ENCODE peak calls at places on chromosome 4, in four cellular contexts. L is hepatocyte; F is lower lobe of right lung; K is CD8-positive, alpha-beta memory T cell. S is an unnamed sample. For H3K9me3, the result is how much of the 10 kb centered on the place peaks cover.

GRCh38 chr4:112448211-112448745 is 67.7 kb downstream of the NEUROG2 start:
- DNase-seq in F (no peak), L (no peak), K (no peak), S (peak)

GRCh38 chr4:183504930-183505555 is at the start of gene ING2:
- DNase-seq in L (peak), F (no peak), K (no peak), S (peak)

GRCh38 chr4:151117371-151117962 is 18.0 kb downstream of the RPS3A start:
- DNase-seq in F (no peak), K (peak), L (peak), S (peak)

GRCh38 chr4:173736840-173737239 is 206.8 kb upstream of the HAND2 start:
- DNase-seq in L (no peak), F (no peak), K (no peak), S (peak)

GRCh38 chr4:8319731-8320385 is 50.3 kb downstream of the HTRA3 start:
- DNase-seq in F (peak), K (no peak), L (no peak), S (no peak)

GRCh38 chr4:7358100-7358735 is 76.5 kb downstream of the PSAPL1 start:
- DNase-seq in L (peak), F (no peak), K (no peak), S (peak)

GRCh38 chr4:8248091-8248490 is 21.5 kb upstream of the HTRA3 start:
- DNase-seq in K (no peak), L (no peak), F (no peak), S (peak)

GRCh38 chr4:37068580-37068979 is 176.0 kb upstream of the NWD2 start:
- DNase-seq in L (no peak), F (no peak), K (no peak), S (no peak)

GRCh38 chr4:105232374-105232773 is 85.7 kb downstream of the TET2 start:
- DNase-seq in F (no peak), L (no peak), K (no peak), S (peak)

GRCh38 chr4:8332038-8332857 is 62.7 kb downstream of the HTRA3 start:
- DNase-seq in L (no peak), F (peak), K (no peak), S (no peak)

GRCh38 chr4:183816882-183817509 is 88.1 kb upstream of the STOX2 start:
- DNase-seq in K (no peak), F (no peak), L (no peak), S (no peak)

GRCh38 chr4:20127626-20128025 is 124.1 kb upstream of the SLIT2 start:
- DNase-seq in L (no peak), K (no peak), F (no peak), S (peak)

GRCh38 chr4:183637461-183637860 is 21.5 kb downstream of the RWDD4 start:
- DNase-seq in F (no peak), K (no peak), L (no peak), S (peak)

GRCh38 chr4:98482847-98483806 is 175.3 kb downstream of the TSPAN5 start:
- DNase-seq in L (no peak), K (no peak), F (no peak), S (peak)

GRCh38 chr4:20356565-20356964 is 104.9 kb downstream of the SLIT2 start:
- DNase-seq in F (no peak), L (no peak), K (no peak), S (no peak)

GRCh38 chr4:22434895-22435294 is 81.0 kb downstream of the ADGRA3 start:
- DNase-seq in K (no peak), F (no peak), L (peak), S (peak)

GRCh38 chr4:23384741-23385140 is 505.1 kb downstream of the PPARGC1A start:
- DNase-seq in K (no peak), L (no peak), F (no peak), S (no peak)

GRCh38 chr4:100816646-100817045 is 298.8 kb upstream of the EMCN start:
- DNase-seq in L (peak), F (no peak), K (no peak), S (no peak)

GRCh38 chr4:73978886-73979285 is 2.9 kb downstream of the PF4 start:
- DNase-seq in K (no peak), L (peak), F (no peak), S (peak)

GRCh38 chr4:160826339-160826679 is 1337.5 kb downstream of the FSTL5 start:
- DNase-seq in L (no peak), F (no peak), K (no peak), S (no peak)

GRCh38 chr4:180655886-180656285 is 1587.3 kb upstream of the TENM3 start:
- DNase-seq in F (no peak), K (no peak), L (no peak), S (no peak)

GRCh38 chr4:168841682-168842019 is 168.4 kb downstream of the CBR4 start:
- DNase-seq in L (no peak), K (no peak), F (no peak), S (no peak)

GRCh38 chr4:151429957-151430548 is 21.1 kb downstream of the FHIP1A start:
- DNase-seq in L (no peak), K (no peak), F (no peak), S (no peak)

GRCh38 chr4:24794916-24795665 is at the start of gene SOD3:
- DNase-seq in F (peak), K (no peak), L (peak), S (peak)

GRCh38 chr4:32396504-32396903 is 1676.3 kb downstream of the PCDH7 start:
- DNase-seq in L (no peak), F (no peak), K (no peak), S (no peak)

GRCh38 chr4:40842725-40843401 is 93.1 kb downstream of the NSUN7 start:
- DNase-seq in L (no peak), F (no peak), K (no peak), S (no peak)

GRCh38 chr4:99180367-99181169 is 36.5 kb upstream of the ADH4 start:
- DNase-seq in L (peak), F (no peak), K (no peak), S (peak)

GRCh38 chr4:2977116-2978097 is 14.0 kb downstream of the GRK4 start:
- DNase-seq in F (no peak), L (peak), K (no peak), S (peak)

GRCh38 chr4:41142946-41143720 is 71.2 kb downstream of the APBB2 start:
- DNase-seq in F (no peak), L (peak), K (no peak), S (peak)

GRCh38 chr4:121989715-121990114 is 37.9 kb upstream of the TRPC3 start:
- DNase-seq in K (no peak), L (peak), F (no peak), S (peak)

GRCh38 chr4:184287697-184288255 is 70.1 kb upstream of the ENPP6 start:
- DNase-seq in F (peak), L (peak), K (no peak), S (peak)

DNA sequence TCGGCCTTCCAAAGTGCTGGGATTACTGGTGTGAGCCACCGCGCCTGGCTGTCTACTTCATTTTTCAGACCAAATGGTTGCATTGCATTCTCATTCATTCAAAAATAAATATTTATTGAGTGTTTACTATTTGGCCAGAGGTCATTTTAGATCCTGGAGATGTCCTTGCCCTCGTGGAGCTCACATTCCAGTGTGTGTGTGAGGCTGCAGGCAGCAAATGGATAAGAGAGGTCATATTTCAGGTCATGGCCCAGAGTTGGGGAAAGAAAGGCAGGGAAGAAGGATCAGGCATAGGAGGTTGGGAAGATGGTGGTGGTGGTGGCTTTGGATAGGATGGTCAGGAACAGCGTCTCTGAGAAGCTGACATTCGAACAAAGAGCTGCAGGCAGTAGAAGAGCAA is 119.1 kb downstream of the CEP135 start:
- DNase-seq in K (no peak), L (no peak), F (no peak), S (no peak)
- H3K9me3 ChIP-seq in K (under half), L (under half), F (under half), S (under half)

DNA sequence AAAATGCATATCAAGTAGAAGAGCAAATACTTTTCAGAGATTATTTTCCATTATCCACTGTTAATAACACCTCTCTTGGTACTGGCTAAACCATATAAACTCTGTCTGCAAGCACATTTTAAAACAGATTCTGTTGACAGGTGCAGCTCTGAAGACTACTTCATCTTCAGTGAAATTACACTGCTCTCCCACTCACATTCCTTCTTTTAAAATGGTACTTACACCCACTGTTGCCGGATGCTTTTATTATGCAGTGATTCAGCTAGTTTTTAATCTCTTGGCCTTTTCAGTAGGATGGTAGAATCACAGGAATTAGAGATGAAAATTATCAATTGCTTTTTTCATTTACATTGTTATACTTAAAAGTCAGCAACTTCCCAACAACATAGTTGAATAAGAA is 381.6 kb downstream of the GASK1B start:
- DNase-seq in F (no peak), L (no peak), K (no peak), S (no peak)
- H3K9me3 ChIP-seq in F (under half), L (under half), K (under half), S (under half)

GRCh38 chr4:14800977-14801376 is 201.3 kb upstream of the CPEB2 start:
- DNase-seq in K (no peak), F (no peak), L (no peak), S (no peak)
- H3K9me3 ChIP-seq in K (under half), F (under half), L (under half), S (under half)

DNA sequence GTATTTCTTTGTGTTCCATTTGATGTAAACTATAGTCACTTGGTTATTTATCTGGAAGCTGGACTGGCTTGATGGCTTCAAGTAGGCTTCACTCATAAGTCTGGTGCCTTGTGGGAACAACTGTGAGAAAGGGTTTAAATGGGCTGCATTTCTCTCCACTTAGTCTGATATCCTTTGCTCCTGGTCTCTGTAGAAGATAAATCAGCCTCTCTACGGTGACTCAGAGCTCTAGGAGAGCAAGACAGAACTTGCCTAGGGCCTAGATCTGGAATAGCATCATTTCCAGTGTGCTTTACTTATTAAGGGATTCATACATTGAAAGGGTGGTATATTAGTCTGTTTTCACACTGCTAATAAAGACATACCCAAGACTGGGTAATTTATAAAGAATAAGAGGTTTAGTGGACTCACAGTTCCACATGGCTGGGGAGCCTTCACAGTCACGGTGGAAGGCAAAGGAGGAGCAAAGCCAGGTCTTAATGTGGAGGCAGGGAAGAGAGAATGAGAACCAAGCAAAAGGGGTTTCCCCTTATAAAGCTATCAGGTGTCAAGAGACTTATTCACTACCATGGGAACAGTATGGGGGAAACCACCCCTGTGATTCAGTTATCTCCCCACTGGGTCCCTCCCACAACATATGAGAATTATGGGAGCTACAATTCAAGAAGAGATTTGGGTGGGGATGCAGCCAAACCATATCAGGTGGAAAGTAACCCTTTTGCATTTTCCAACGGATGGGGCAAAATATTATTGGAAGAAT is 1746.4 kb upstream of the PCDH7 start:
- DNase-seq in L (peak), F (no peak), K (no peak), S (peak)
- H3K9me3 ChIP-seq in L (under half), F (under half), K (under half), S (under half)

DNA sequence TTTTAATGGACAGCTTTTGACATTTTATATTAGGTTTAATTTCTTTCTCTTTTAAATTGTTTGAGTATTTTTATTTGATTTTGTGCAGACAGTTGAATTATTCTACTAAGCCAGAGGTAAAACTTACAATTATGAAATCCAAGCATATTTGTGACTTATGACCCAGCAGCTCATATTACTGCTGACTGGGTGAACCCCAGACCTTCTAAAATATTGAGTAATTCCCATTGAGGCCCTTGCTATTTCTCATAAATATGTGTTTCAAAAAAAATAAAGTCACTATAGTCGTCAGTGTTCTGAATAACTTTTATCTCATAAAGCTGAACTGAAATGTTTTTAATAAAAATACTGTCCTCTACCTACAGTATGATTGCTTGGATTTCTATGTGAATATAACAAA is 303.2 kb downstream of the IQCM start:
- DNase-seq in K (no peak), F (no peak), L (no peak), S (peak)
- H3K9me3 ChIP-seq in K (under half), F (under half), L (under half), S (under half)

GRCh38 chr4:58286335-58286734 is 1176.2 kb upstream of the IGFBP7 start:
- DNase-seq in L (no peak), F (no peak), K (no peak), S (no peak)
- H3K9me3 ChIP-seq in L (under half), F (under half), K (under half), S (under half)

DNA sequence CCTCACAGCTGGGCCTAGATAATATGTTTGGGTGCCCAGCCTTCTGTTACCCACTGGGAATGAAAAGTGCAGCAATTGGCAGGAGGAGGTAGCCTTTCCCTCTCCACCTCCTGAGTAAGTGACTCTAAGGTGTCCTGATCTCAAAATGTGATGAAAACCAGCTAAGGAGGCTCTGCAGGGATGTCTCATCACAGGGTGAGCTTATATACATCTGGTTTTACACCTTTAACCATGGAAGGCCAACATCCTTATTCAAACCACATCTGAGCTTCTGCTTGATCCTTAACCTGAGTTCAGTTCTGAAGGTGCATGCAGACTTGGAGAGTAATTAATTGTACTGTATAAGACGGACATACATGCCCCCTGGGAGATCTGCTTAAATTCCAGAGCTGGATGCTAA is 53.7 kb downstream of the HOPX start:
- DNase-seq in K (no peak), F (no peak), L (no peak), S (no peak)
- H3K9me3 ChIP-seq in K (under half), F (under half), L (under half), S (under half)

GRCh38 chr4:79074040-79074439 is 134.8 kb upstream of the PAQR3 start:
- DNase-seq in L (no peak), K (no peak), F (no peak), S (no peak)
- H3K9me3 ChIP-seq in L (under half), K (under half), F (under half), S (under half)

S was measured in adipocyte.